ENCODE peak calls at places on chromosomes 2 and 18, in five cellular contexts. B is mesendoderm, G is lung, Q is cardiac muscle cell, E is uterus. H is an unnamed sample. For H3K4me1, the result is how much of the 10 kb centered on the place peaks cover.

GRCh38 chr2:72719416-72719815 is 106.4 kb downstream of the EXOC6B start:
- DNase-seq in B (peak), G (no peak), Q (peak), E (no peak), H (no peak)

GRCh38 chr2:196277002-196277401 is 105.6 kb upstream of the STK17B start:
- DNase-seq in B (peak), G (no peak), Q (no peak), E (no peak), H (peak)

GRCh38 chr2:30979822-30980245 is 158.4 kb downstream of the GALNT14 start:
- DNase-seq in B (peak), G (no peak), Q (peak), E (peak), H (no peak)

GRCh38 chr2:105680357-105680756 is 64.4 kb upstream of the NCK2 start:
- DNase-seq in B (no peak), G (no peak), Q (no peak), E (no peak), H (no peak)

GRCh38 chr2:46982356-46983064 is 66.9 kb upstream of the MCFD2 start:
- DNase-seq in B (no peak), G (no peak), Q (no peak), E (no peak), H (peak)

GRCh38 chr2:201633862-201634261 is 9.4 kb downstream of the TMEM237 start:
- DNase-seq in B (no peak), G (no peak), Q (no peak), E (no peak), H (no peak)

GRCh38 chr2:211836409-211836808 is 702.2 kb downstream of the ERBB4 start:
- DNase-seq in B (no peak), G (no peak), Q (no peak), E (no peak), H (no peak)

GRCh38 chr2:128563348-128563687 is 244.7 kb upstream of the HS6ST1 start:
- DNase-seq in B (no peak), G (peak), Q (no peak), E (peak), H (no peak)

GRCh38 chr2:27724905-27725693 is 46.4 kb upstream of the MRPL33 start:
- DNase-seq in B (no peak), G (no peak), Q (no peak), E (peak), H (no peak)

GRCh38 chr2:147273106-147273505 is 571.7 kb upstream of the ACVR2A start:
- DNase-seq in B (peak), G (no peak), Q (no peak), E (no peak), H (no peak)

GRCh38 chr2:40279001-40279400 is 172.9 kb downstream of the SLC8A1 start:
- DNase-seq in B (no peak), G (no peak), Q (no peak), E (no peak), H (no peak)
- H3K4me3 ChIP-seq in B (no peak), G (no peak), Q (no peak), E (peak), H (no peak)

GRCh38 chr2:226797989-226798421 is 1.6 kb downstream of the IRS1 start:
- DNase-seq in B (no peak), G (no peak), Q (no peak), E (no peak), H (no peak)

GRCh38 chr2:226797289-226797988 is 2.2 kb downstream of the IRS1 start:
- DNase-seq in B (no peak), G (no peak), Q (no peak), E (peak), H (no peak)

GRCh38 chr2:226799211-226799975 is at the start of gene IRS1:
- DNase-seq in B (peak), G (peak), Q (peak), E (peak), H (peak)

GRCh38 chr2:226799976-226800940 is 638 bp upstream of the IRS1 start:
- DNase-seq in B (peak), G (peak), Q (no peak), E (peak), H (peak)

GRCh38 chr2:226798422-226799210 is 1.0 kb downstream of the IRS1 start:
- DNase-seq in B (peak), G (peak), Q (peak), E (peak), H (peak)
- H3K4me1 ChIP-seq in B (under half), G (under half), Q (under half), E (under half), H (under half)

GRCh38 chr2:102678442-102678841 is 59.1 kb downstream of the SLC9A2 start:
- DNase-seq in B (no peak), G (no peak), Q (no peak), E (no peak), H (no peak)
- H3K4me3 ChIP-seq in B (no peak), G (no peak), Q (no peak), E (no peak), H (no peak)

GRCh38 chr2:172085460-172086159 is at the start of gene DLX1:
- DNase-seq in B (no peak), G (no peak), Q (no peak), E (no peak), H (no peak)
- H3K4me1 ChIP-seq in B (under half), G (under half), Q (under half), E (under half), H (half or more)

DNA sequence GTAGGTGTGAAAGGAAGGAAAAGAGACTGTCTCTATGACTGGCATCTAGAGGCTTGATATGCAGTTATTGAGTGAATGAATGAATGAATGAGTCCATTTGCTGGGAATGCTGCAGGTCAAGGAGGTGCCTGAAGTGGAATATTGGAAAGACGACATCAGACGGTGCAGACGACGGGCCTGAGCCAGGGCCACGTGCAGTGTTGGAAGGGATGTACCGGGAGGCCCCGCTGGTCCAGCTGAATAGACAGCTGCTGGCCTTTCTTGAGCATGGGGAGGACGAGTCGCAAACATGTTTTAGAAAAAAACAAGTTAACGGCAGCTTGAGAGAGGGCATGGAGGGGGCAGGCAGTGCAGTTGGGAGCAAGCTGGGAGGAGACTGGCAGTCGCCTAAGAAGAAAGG is 237.1 kb upstream of the PXDN start:
- DNase-seq in B (no peak), G (no peak), Q (no peak), E (no peak), H (no peak)
- H3K4me3 ChIP-seq in B (no peak), G (no peak), Q (no peak), E (no peak), H (no peak)

GRCh38 chr18:3257627-3258120 is 4.3 kb upstream of the MYL12B start:
- DNase-seq in B (no peak), G (no peak), Q (no peak), E (no peak), H (no peak)
- H3K4me1 ChIP-seq in B (under half), G (under half), Q (under half), E (under half), H (half or more)

H was measured in CD4-positive, CD25-positive, alpha-beta regulatory T cell.